ENCODE peak calls at places on chromosomes 6 and 20, in seven cellular contexts. H, J, R, K, W, U and C are unnamed samples.

GRCh38 chr6:41434803-41435470 is 99.5 kb downstream of the NCR2 start:
- DNase-seq in H (no peak), J (no peak), R (no peak), K (no peak), W (no peak), U (no peak), C (no peak)

GRCh38 chr6:113530769-113531168 is 326.4 kb upstream of the MARCKS start:
- DNase-seq in H (no peak), J (no peak), R (no peak), K (no peak), W (peak), U (no peak), C (peak)

GRCh38 chr20:10731190-10731955 is 57.6 kb upstream of the JAG1 start:
- DNase-seq in H (no peak), J (no peak), R (no peak), K (no peak), W (no peak), U (no peak), C (no peak)

GRCh38 chr6:14059791-14060436 is 57.7 kb upstream of the CD83 start:
- DNase-seq in H (no peak), J (no peak), R (no peak), K (no peak), W (no peak), U (peak), C (no peak)

GRCh38 chr6:16700202-16700997 is 60.9 kb downstream of the ATXN1 start:
- DNase-seq in H (no peak), J (no peak), R (no peak), K (peak), W (no peak), U (no peak), C (no peak)

GRCh38 chr6:107634147-107635057 is 144.5 kb downstream of the SOBP start:
- DNase-seq in H (no peak), J (no peak), R (no peak), K (peak), W (no peak), U (no peak), C (no peak)

GRCh38 chr6:150145427-150145826 is 2.6 kb downstream of the PPP1R14C start:
- DNase-seq in H (no peak), J (no peak), R (no peak), K (no peak), W (no peak), U (no peak), C (no peak)

GRCh38 chr20:36745234-36745926 is 510 bp downstream of the NDRG3 start:
- DNase-seq in H (no peak), J (no peak), R (peak), K (peak), W (no peak), U (no peak), C (no peak)

GRCh38 chr20:51540585-51540984 is 1.9 kb downstream of the NFATC2 start:
- DNase-seq in H (no peak), J (no peak), R (no peak), K (no peak), W (no peak), U (no peak), C (no peak)

GRCh38 chr20:25247100-25247665 is 702 bp upstream of the PYGB start:
- DNase-seq in H (no peak), J (peak), R (peak), K (peak), W (no peak), U (no peak), C (no peak)

GRCh38 chr6:53240763-53241162 is 92.1 kb upstream of the GCM1 start:
- DNase-seq in H (no peak), J (no peak), R (no peak), K (no peak), W (no peak), U (no peak), C (no peak)

GRCh38 chr6:134954272-134954990 is 4.5 kb upstream of the ALDH8A1 start:
- DNase-seq in H (no peak), J (no peak), R (no peak), K (no peak), W (no peak), U (no peak), C (no peak)

GRCh38 chr6:37052027-37052628 is 46.7 kb downstream of the FGD2 start:
- DNase-seq in H (no peak), J (no peak), R (peak), K (peak), W (no peak), U (no peak), C (no peak)

GRCh38 chr6:46410330-46410953 is 80.8 kb downstream of the RCAN2 start:
- DNase-seq in H (peak), J (peak), R (peak), K (peak), W (no peak), U (peak), C (no peak)

GRCh38 chr6:27893836-27894807 is 18.1 kb downstream of the OR2B2 start:
- DNase-seq in H (peak), J (peak), R (peak), K (peak), W (peak), U (peak), C (peak)

GRCh38 chr6:89689732-89690131 is 51.2 kb upstream of the LYRM2 start:
- DNase-seq in H (no peak), J (peak), R (no peak), K (peak), W (no peak), U (no peak), C (no peak)

GRCh38 chr20:1900321-1900791 is 5.1 kb downstream of the SIRPA start:
- DNase-seq in H (no peak), J (peak), R (peak), K (peak), W (peak), U (no peak), C (no peak)

GRCh38 chr6:81075974-81076373 is 676.5 kb downstream of the TENT5A start:
- DNase-seq in H (no peak), J (no peak), R (no peak), K (peak), W (no peak), U (no peak), C (no peak)

GRCh38 chr6:22112490-22112889 is 184.3 kb downstream of the PRL start:
- DNase-seq in H (no peak), J (no peak), R (no peak), K (no peak), W (no peak), U (no peak), C (no peak)

GRCh38 chr6:92122746-92123145 is 1296.6 kb downstream of the EPHA7 start:
- DNase-seq in H (no peak), J (no peak), R (peak), K (peak), W (no peak), U (no peak), C (no peak)

DNA sequence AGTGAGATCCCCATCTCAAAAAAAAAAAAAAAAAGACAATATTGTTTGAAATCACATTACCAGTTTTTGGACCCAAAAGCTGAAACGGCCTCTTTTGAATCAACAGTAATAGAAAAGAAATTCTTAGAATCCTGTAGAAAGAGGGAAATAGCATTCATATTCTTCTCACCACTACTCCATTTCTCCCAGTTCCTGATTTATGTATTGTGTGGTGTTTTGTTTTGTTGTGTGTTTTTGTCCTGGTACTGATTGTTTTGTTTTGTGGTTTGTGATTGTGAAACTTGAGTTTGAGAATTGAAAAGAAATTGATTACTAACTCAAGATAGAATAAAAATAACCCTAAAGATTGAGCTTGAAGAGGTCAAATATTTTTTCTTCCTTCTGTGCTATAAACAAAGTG is 26.2 kb upstream of the EEF1A1 start:
- DNase-seq in H (no peak), J (no peak), R (no peak), K (no peak), W (no peak), U (no peak), C (no peak)
- H3K4me3 ChIP-seq in H (no peak), J (no peak), R (no peak), K (no peak), W (no peak), U (no peak), C (no peak)

GRCh38 chr20:59221049-59221748 is 57.6 kb downstream of the ZNF831 start:
- DNase-seq in H (no peak), J (no peak), R (no peak), K (peak), W (no peak), U (no peak), C (no peak)

GRCh38 chr20:59223750-59224149 is 60.1 kb downstream of the ZNF831 start:
- DNase-seq in H (no peak), J (no peak), R (no peak), K (no peak), W (no peak), U (no peak), C (no peak)

GRCh38 chr20:59221881-59222238 is 58.2 kb downstream of the ZNF831 start:
- DNase-seq in H (no peak), J (no peak), R (no peak), K (no peak), W (no peak), U (no peak), C (no peak)

GRCh38 chr20:59222239-59222981 is 58.8 kb downstream of the ZNF831 start:
- DNase-seq in H (peak), J (peak), R (peak), K (peak), W (peak), U (no peak), C (peak)

GRCh38 chr20:59222982-59223610 is 59.5 kb downstream of the ZNF831 start:
- DNase-seq in H (no peak), J (peak), R (no peak), K (peak), W (no peak), U (no peak), C (no peak)
- TF ChIP-seq CTCF in H (no peak), J (no peak), R (no peak), K (peak), W (no peak), U (no peak), C (no peak)

GRCh38 chr6:26214826-26215199 is 127.6 kb downstream of the HFE start:
- DNase-seq in H (no peak), J (no peak), R (peak), K (no peak), W (no peak), U (no peak), C (no peak)
- H3K4me3 ChIP-seq in H (peak), J (no peak), R (peak), K (peak), W (peak), U (no peak), C (peak)

GRCh38 chr20:43389839-43390626 is 67.7 kb upstream of the SRSF6 start:
- DNase-seq in H (no peak), J (no peak), R (no peak), K (no peak), W (no peak), U (no peak), C (no peak)
- TF ChIP-seq CTCF in H (peak), J (peak), R (peak), K (no peak), W (peak), U (peak), C (peak)

GRCh38 chr6:24951831-24952299 is 16.1 kb upstream of the RIPOR2 start:
- DNase-seq in H (peak), J (no peak), R (no peak), K (no peak), W (no peak), U (no peak), C (no peak)
- H3K4me3 ChIP-seq in H (no peak), J (no peak), R (no peak), K (no peak), W (no peak), U (no peak), C (no peak)